ENCODE peak calls at places on chromosome 1, in ten cellular contexts. One of them, this sample, is unnamed. For H3K27me3, the result is how much of the 10 kb centered on the place peaks cover.

GRCh38 chr1:22388666-22389455 is 62.8 kb upstream of the ZBTB40 start:
- DNase-seq in neural progenitor cell: no peak
- DNase-seq in tibial nerve: no peak
- DNase-seq in esophagus squamous epithelium: no peak
- DNase-seq in ovary: no peak
- DNase-seq in hepatocyte: peak
- DNase-seq in spleen: no peak
- DNase-seq in right lobe of liver: no peak
- DNase-seq in stomach: no peak
- DNase-seq in left lung: no peak
- DNase-seq in this sample: no peak

GRCh38 chr1:17991996-17992395 is 115.6 kb upstream of the IGSF21 start:
- DNase-seq in neural progenitor cell: no peak
- DNase-seq in tibial nerve: no peak
- DNase-seq in esophagus squamous epithelium: no peak
- DNase-seq in ovary: no peak
- DNase-seq in hepatocyte: no peak
- DNase-seq in spleen: no peak
- DNase-seq in right lobe of liver: no peak
- DNase-seq in stomach: no peak
- DNase-seq in left lung: no peak
- DNase-seq in this sample: no peak

GRCh38 chr1:35707253-35708178 is 11.2 kb downstream of the C1orf216 start:
- DNase-seq in neural progenitor cell: peak
- DNase-seq in tibial nerve: no peak
- DNase-seq in esophagus squamous epithelium: no peak
- DNase-seq in ovary: no peak
- DNase-seq in hepatocyte: peak
- DNase-seq in spleen: no peak
- DNase-seq in right lobe of liver: no peak
- DNase-seq in stomach: peak
- DNase-seq in left lung: no peak
- DNase-seq in this sample: no peak

GRCh38 chr1:243917177-243917862 is 67.3 kb upstream of the AKT3 start:
- DNase-seq in neural progenitor cell: peak
- DNase-seq in tibial nerve: no peak
- DNase-seq in esophagus squamous epithelium: no peak
- DNase-seq in ovary: peak
- DNase-seq in hepatocyte: peak
- DNase-seq in spleen: peak
- DNase-seq in right lobe of liver: no peak
- DNase-seq in stomach: no peak
- DNase-seq in left lung: peak
- DNase-seq in this sample: peak

GRCh38 chr1:201566933-201567801 is 28.2 kb downstream of the NAV1 start:
- DNase-seq in neural progenitor cell: no peak
- DNase-seq in tibial nerve: no peak
- DNase-seq in esophagus squamous epithelium: no peak
- DNase-seq in ovary: no peak
- DNase-seq in hepatocyte: no peak
- DNase-seq in spleen: peak
- DNase-seq in right lobe of liver: no peak
- DNase-seq in stomach: no peak
- DNase-seq in left lung: no peak
- DNase-seq in this sample: no peak

GRCh38 chr1:223258751-223259177 is 105.2 kb downstream of the SUSD4 start:
- DNase-seq in neural progenitor cell: no peak
- DNase-seq in tibial nerve: no peak
- DNase-seq in esophagus squamous epithelium: no peak
- DNase-seq in ovary: no peak
- DNase-seq in hepatocyte: peak
- DNase-seq in spleen: no peak
- DNase-seq in right lobe of liver: no peak
- DNase-seq in stomach: peak
- DNase-seq in left lung: no peak
- DNase-seq in this sample: no peak

GRCh38 chr1:25900209-25900608 is 6.0 kb downstream of the STMN1 start:
- DNase-seq in neural progenitor cell: peak
- DNase-seq in tibial nerve: no peak
- DNase-seq in esophagus squamous epithelium: no peak
- DNase-seq in ovary: no peak
- DNase-seq in hepatocyte: no peak
- DNase-seq in spleen: no peak
- DNase-seq in right lobe of liver: no peak
- DNase-seq in stomach: no peak
- DNase-seq in left lung: no peak
- DNase-seq in this sample: peak

GRCh38 chr1:9573723-9574122 is 15.0 kb upstream of the TMEM201 start:
- DNase-seq in neural progenitor cell: peak
- DNase-seq in tibial nerve: no peak
- DNase-seq in esophagus squamous epithelium: no peak
- DNase-seq in ovary: no peak
- DNase-seq in hepatocyte: no peak
- DNase-seq in spleen: no peak
- DNase-seq in right lobe of liver: no peak
- DNase-seq in stomach: no peak
- DNase-seq in left lung: no peak
- DNase-seq in this sample: no peak

GRCh38 chr1:184160236-184160635 is 108.7 kb downstream of the TSEN15 start:
- DNase-seq in neural progenitor cell: no peak
- DNase-seq in tibial nerve: no peak
- DNase-seq in esophagus squamous epithelium: no peak
- DNase-seq in ovary: no peak
- DNase-seq in hepatocyte: no peak
- DNase-seq in spleen: no peak
- DNase-seq in right lobe of liver: no peak
- DNase-seq in stomach: no peak
- DNase-seq in left lung: no peak
- DNase-seq in this sample: no peak

GRCh38 chr1:163535807-163536206 is 214.1 kb downstream of the NUF2 start:
- DNase-seq in neural progenitor cell: peak
- DNase-seq in tibial nerve: no peak
- DNase-seq in esophagus squamous epithelium: no peak
- DNase-seq in ovary: no peak
- DNase-seq in hepatocyte: peak
- DNase-seq in spleen: no peak
- DNase-seq in right lobe of liver: no peak
- DNase-seq in stomach: no peak
- DNase-seq in left lung: no peak
- DNase-seq in this sample: no peak

GRCh38 chr1:167227934-167228378 is 7.3 kb downstream of the POU2F1 start:
- DNase-seq in neural progenitor cell: peak
- DNase-seq in tibial nerve: no peak
- DNase-seq in esophagus squamous epithelium: no peak
- DNase-seq in ovary: no peak
- DNase-seq in hepatocyte: no peak
- DNase-seq in spleen: no peak
- DNase-seq in right lobe of liver: no peak
- DNase-seq in stomach: no peak
- DNase-seq in left lung: no peak
- DNase-seq in this sample: no peak

GRCh38 chr1:111801071-111801850 is 45.6 kb downstream of the DDX20 start:
- DNase-seq in neural progenitor cell: peak
- DNase-seq in tibial nerve: no peak
- DNase-seq in esophagus squamous epithelium: no peak
- DNase-seq in ovary: no peak
- DNase-seq in hepatocyte: no peak
- DNase-seq in spleen: no peak
- DNase-seq in right lobe of liver: no peak
- DNase-seq in stomach: no peak
- DNase-seq in left lung: no peak
- DNase-seq in this sample: no peak

GRCh38 chr1:160740133-160740688 is 1.2 kb downstream of the SLAMF7 start:
- DNase-seq in neural progenitor cell: no peak
- DNase-seq in tibial nerve: no peak
- DNase-seq in esophagus squamous epithelium: no peak
- DNase-seq in ovary: no peak
- DNase-seq in hepatocyte: no peak
- DNase-seq in spleen: no peak
- DNase-seq in right lobe of liver: no peak
- DNase-seq in stomach: no peak
- DNase-seq in left lung: no peak
- DNase-seq in this sample: no peak

DNA sequence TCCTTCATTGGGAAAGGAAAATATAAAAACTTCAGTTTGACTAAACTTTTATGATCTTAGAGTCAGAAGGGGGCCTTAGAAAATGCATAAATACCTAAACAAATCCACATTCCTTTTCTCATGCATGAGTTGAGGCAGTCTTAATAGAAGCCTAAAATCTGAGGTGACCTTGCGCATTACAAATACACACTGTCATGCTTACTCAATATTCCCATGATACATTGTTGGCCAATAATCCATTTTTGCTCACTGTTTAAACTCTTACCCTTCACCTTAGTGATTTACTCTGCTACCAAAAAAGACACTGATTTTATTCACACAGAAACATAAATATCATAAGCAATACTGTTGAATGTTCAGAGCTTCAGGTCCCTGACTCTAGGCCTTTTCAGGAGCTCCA is 19.1 kb upstream of the TMCO1 start:
- DNase-seq in neural progenitor cell: no peak
- DNase-seq in tibial nerve: no peak
- DNase-seq in esophagus squamous epithelium: no peak
- DNase-seq in ovary: no peak
- DNase-seq in hepatocyte: no peak
- DNase-seq in spleen: no peak
- DNase-seq in right lobe of liver: no peak
- DNase-seq in stomach: no peak
- DNase-seq in left lung: no peak
- DNase-seq in this sample: no peak
- H3K27ac ChIP-seq in neural progenitor cell: no peak
- H3K27ac ChIP-seq in tibial nerve: no peak
- H3K27ac ChIP-seq in esophagus squamous epithelium: no peak
- H3K27ac ChIP-seq in ovary: no peak
- H3K27ac ChIP-seq in hepatocyte: no peak
- H3K27ac ChIP-seq in spleen: no peak
- H3K27ac ChIP-seq in right lobe of liver: no peak
- H3K27ac ChIP-seq in stomach: no peak
- H3K27ac ChIP-seq in left lung: no peak
- H3K27ac ChIP-seq in this sample: no peak

DNA sequence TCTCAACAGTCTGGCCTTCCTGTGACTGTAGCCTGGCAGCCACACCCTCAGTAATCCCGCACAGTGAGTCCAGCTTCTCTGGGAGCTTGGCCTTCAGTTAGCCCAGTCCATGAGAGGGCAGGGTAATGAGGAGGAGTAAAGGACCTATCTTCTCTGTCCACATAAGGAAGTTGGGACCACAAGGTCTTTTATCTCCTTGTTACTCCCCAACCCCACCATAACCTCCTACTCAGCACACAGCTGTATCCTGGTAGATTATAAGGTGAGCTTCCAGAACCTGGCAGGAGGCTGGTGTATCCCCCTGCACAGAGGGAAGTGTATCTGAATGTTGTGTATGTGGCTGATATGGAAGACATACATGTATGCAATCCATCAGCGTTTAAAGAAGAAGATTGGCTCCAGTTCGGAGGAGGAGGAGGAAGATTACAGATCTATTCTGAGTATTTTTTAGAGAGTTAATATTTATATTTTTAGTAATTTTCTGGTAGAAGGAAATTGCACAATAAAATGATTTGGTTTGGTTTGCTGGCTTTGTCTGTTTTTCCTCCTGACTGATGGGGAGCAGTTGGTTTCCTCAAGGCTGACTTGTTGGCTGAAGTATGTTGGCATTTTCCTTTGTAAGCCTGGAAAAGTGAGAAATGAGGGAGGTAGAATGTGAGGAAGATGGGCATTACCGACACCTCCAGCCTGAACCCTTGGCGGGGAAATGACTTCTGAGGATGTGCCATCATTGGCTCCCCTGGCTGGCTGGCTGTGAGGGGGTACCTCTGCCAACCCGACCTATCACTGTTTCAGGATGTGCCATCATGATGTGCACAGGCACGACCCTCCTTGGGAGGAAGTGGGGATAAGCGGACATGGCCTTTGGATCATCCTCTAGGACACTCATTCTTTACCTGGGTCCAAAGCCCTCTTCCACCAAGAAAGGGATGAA is 5.0 kb downstream of the C1orf226 start:
- DNase-seq in neural progenitor cell: no peak
- DNase-seq in tibial nerve: no peak
- DNase-seq in esophagus squamous epithelium: no peak
- DNase-seq in ovary: no peak
- DNase-seq in hepatocyte: no peak
- DNase-seq in spleen: no peak
- DNase-seq in right lobe of liver: no peak
- DNase-seq in stomach: no peak
- DNase-seq in left lung: no peak
- DNase-seq in this sample: no peak
- H3K27me3 ChIP-seq in neural progenitor cell: under half
- H3K27me3 ChIP-seq in tibial nerve: under half
- H3K27me3 ChIP-seq in esophagus squamous epithelium: under half
- H3K27me3 ChIP-seq in ovary: under half
- H3K27me3 ChIP-seq in hepatocyte: under half
- H3K27me3 ChIP-seq in spleen: under half
- H3K27me3 ChIP-seq in right lobe of liver: under half
- H3K27me3 ChIP-seq in stomach: under half
- H3K27me3 ChIP-seq in left lung: under half
- H3K27me3 ChIP-seq in this sample: under half

DNA sequence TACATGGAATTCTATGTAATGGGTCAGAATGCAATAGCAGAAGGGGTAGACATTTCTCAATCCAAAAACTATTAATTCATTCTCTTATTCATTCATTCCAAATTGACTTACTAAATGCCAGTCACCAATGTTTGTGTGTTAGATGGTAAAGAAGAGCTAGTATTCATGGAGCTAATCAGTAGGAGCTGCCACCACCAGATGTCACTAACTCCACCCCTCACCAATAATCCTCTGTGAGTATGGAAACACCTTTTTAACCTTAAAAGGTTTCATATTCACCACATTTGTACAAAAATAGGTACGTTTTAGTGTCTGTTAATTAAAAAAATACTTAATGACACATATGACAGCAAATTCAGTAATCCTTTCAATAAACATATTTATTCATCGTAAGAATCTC is 131.8 kb upstream of the PKN2 start:
- DNase-seq in neural progenitor cell: no peak
- DNase-seq in tibial nerve: no peak
- DNase-seq in esophagus squamous epithelium: no peak
- DNase-seq in ovary: no peak
- DNase-seq in hepatocyte: no peak
- DNase-seq in spleen: no peak
- DNase-seq in right lobe of liver: no peak
- DNase-seq in stomach: no peak
- DNase-seq in left lung: no peak
- DNase-seq in this sample: no peak
- TF ChIP-seq CTCF in neural progenitor cell: peak
- TF ChIP-seq CTCF in tibial nerve: no peak
- TF ChIP-seq CTCF in esophagus squamous epithelium: no peak
- TF ChIP-seq CTCF in ovary: no peak
- TF ChIP-seq CTCF in hepatocyte: peak
- TF ChIP-seq CTCF in spleen: no peak
- TF ChIP-seq CTCF in right lobe of liver: peak
- TF ChIP-seq CTCF in stomach: no peak
- TF ChIP-seq CTCF in left lung: no peak
- TF ChIP-seq CTCF in this sample: no peak

DNA sequence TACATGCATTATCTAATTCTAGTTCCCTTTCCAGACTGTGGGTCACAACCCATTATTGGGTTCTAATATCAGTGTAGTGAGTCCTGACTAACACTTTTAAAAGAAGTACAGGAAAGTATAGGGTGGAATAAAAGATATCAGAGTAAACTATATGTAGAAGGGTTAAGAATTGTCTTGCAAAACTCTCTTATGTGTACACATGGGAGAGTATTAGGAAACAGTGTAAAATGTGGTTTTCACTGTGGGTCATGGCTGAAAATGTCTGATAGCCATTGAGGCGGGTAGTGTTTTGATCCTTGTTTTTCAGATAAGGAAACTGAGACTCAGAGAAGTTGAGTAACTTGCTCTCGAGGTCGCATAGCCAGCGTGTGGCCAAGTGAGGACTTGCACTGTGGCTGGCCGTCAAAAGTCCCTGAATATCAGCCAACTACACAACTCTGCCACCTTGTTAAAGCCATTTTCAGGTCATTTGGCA is 18.5 kb upstream of the MTARC1 start:
- DNase-seq in neural progenitor cell: no peak
- DNase-seq in tibial nerve: no peak
- DNase-seq in esophagus squamous epithelium: no peak
- DNase-seq in ovary: no peak
- DNase-seq in hepatocyte: no peak
- DNase-seq in spleen: no peak
- DNase-seq in right lobe of liver: peak
- DNase-seq in stomach: peak
- DNase-seq in left lung: no peak
- DNase-seq in this sample: no peak
- H3K27ac ChIP-seq in neural progenitor cell: no peak
- H3K27ac ChIP-seq in tibial nerve: no peak
- H3K27ac ChIP-seq in esophagus squamous epithelium: peak
- H3K27ac ChIP-seq in ovary: no peak
- H3K27ac ChIP-seq in hepatocyte: peak
- H3K27ac ChIP-seq in spleen: no peak
- H3K27ac ChIP-seq in right lobe of liver: peak
- H3K27ac ChIP-seq in stomach: peak
- H3K27ac ChIP-seq in left lung: peak
- H3K27ac ChIP-seq in this sample: no peak